ENCODE peak calls at places on chromosomes 11 and 22, in seven cellular contexts. One of them, this sample, is unnamed.

GRCh38 chr11:11391796-11392195 is 38.7 kb upstream of the CSNK2A3 start:
- DNase-seq in colonic mucosa: peak
- DNase-seq in fibroblast of the aortic adventitia: peak
- DNase-seq in Calu3: peak
- DNase-seq in activated T-cell treated with anti-CD3 and anti-CD28 coated beads, Interleukin-2, amount 50 U/mL, for 72 hours: no peak
- DNase-seq in KG1: no peak
- DNase-seq in effector CD4-positive, alpha-beta T cell: no peak
- DNase-seq in this sample: no peak

GRCh38 chr22:17300926-17301325 is 68.3 kb upstream of the CECR2 start:
- DNase-seq in Calu3: no peak
- DNase-seq in effector CD4-positive, alpha-beta T cell: no peak
- DNase-seq in activated T-cell treated with anti-CD3 and anti-CD28 coated beads, Interleukin-2, amount 50 U/mL, for 72 hours: no peak
- DNase-seq in fibroblast of the aortic adventitia: no peak
- DNase-seq in KG1: no peak
- DNase-seq in colonic mucosa: no peak
- DNase-seq in this sample: no peak

GRCh38 chr11:59106363-59107336 is at the start of gene FAM111B:
- DNase-seq in effector CD4-positive, alpha-beta T cell: peak
- DNase-seq in KG1: peak
- DNase-seq in fibroblast of the aortic adventitia: peak
- DNase-seq in colonic mucosa: peak
- DNase-seq in activated T-cell treated with anti-CD3 and anti-CD28 coated beads, Interleukin-2, amount 50 U/mL, for 72 hours: peak
- DNase-seq in Calu3: peak
- DNase-seq in this sample: peak

GRCh38 chr11:119759747-119760412 is 30.9 kb upstream of the NECTIN1 start:
- DNase-seq in colonic mucosa: no peak
- DNase-seq in Calu3: no peak
- DNase-seq in fibroblast of the aortic adventitia: no peak
- DNase-seq in KG1: no peak
- DNase-seq in effector CD4-positive, alpha-beta T cell: no peak
- DNase-seq in activated T-cell treated with anti-CD3 and anti-CD28 coated beads, Interleukin-2, amount 50 U/mL, for 72 hours: no peak
- DNase-seq in this sample: no peak

GRCh38 chr22:17827466-17827865 is 53.2 kb upstream of the BID start:
- DNase-seq in fibroblast of the aortic adventitia: no peak
- DNase-seq in activated T-cell treated with anti-CD3 and anti-CD28 coated beads, Interleukin-2, amount 50 U/mL, for 72 hours: no peak
- DNase-seq in KG1: no peak
- DNase-seq in colonic mucosa: no peak
- DNase-seq in Calu3: no peak
- DNase-seq in effector CD4-positive, alpha-beta T cell: no peak
- DNase-seq in this sample: no peak

GRCh38 chr11:1060885-1061616 is 13.6 kb upstream of the MUC2 start:
- DNase-seq in KG1: no peak
- DNase-seq in colonic mucosa: peak
- DNase-seq in fibroblast of the aortic adventitia: peak
- DNase-seq in effector CD4-positive, alpha-beta T cell: no peak
- DNase-seq in Calu3: peak
- DNase-seq in activated T-cell treated with anti-CD3 and anti-CD28 coated beads, Interleukin-2, amount 50 U/mL, for 72 hours: no peak
- DNase-seq in this sample: no peak

GRCh38 chr11:66823700-66824099 is 19.5 kb upstream of the RCE1 start:
- DNase-seq in Calu3: no peak
- DNase-seq in KG1: no peak
- DNase-seq in effector CD4-positive, alpha-beta T cell: no peak
- DNase-seq in colonic mucosa: no peak
- DNase-seq in fibroblast of the aortic adventitia: no peak
- DNase-seq in activated T-cell treated with anti-CD3 and anti-CD28 coated beads, Interleukin-2, amount 50 U/mL, for 72 hours: no peak
- DNase-seq in this sample: no peak

GRCh38 chr22:49724893-49725489 is 102.7 kb downstream of the BRD1 start:
- DNase-seq in fibroblast of the aortic adventitia: no peak
- DNase-seq in activated T-cell treated with anti-CD3 and anti-CD28 coated beads, Interleukin-2, amount 50 U/mL, for 72 hours: peak
- DNase-seq in KG1: peak
- DNase-seq in effector CD4-positive, alpha-beta T cell: peak
- DNase-seq in colonic mucosa: peak
- DNase-seq in Calu3: peak
- DNase-seq in this sample: peak

GRCh38 chr11:63532799-63533475 is 3.7 kb upstream of the PLAAT4 start:
- DNase-seq in activated T-cell treated with anti-CD3 and anti-CD28 coated beads, Interleukin-2, amount 50 U/mL, for 72 hours: no peak
- DNase-seq in KG1: no peak
- DNase-seq in fibroblast of the aortic adventitia: no peak
- DNase-seq in effector CD4-positive, alpha-beta T cell: no peak
- DNase-seq in colonic mucosa: no peak
- DNase-seq in Calu3: no peak
- DNase-seq in this sample: no peak

GRCh38 chr11:70477607-70478006 is 79.3 kb downstream of the CTTN start:
- DNase-seq in activated T-cell treated with anti-CD3 and anti-CD28 coated beads, Interleukin-2, amount 50 U/mL, for 72 hours: no peak
- DNase-seq in Calu3: no peak
- DNase-seq in fibroblast of the aortic adventitia: no peak
- DNase-seq in KG1: no peak
- DNase-seq in colonic mucosa: no peak
- DNase-seq in effector CD4-positive, alpha-beta T cell: no peak
- DNase-seq in this sample: no peak

GRCh38 chr11:77471520-77472234 is 2.2 kb downstream of the PAK1 start:
- DNase-seq in fibroblast of the aortic adventitia: no peak
- DNase-seq in KG1: peak
- DNase-seq in effector CD4-positive, alpha-beta T cell: no peak
- DNase-seq in Calu3: peak
- DNase-seq in colonic mucosa: peak
- DNase-seq in activated T-cell treated with anti-CD3 and anti-CD28 coated beads, Interleukin-2, amount 50 U/mL, for 72 hours: peak
- DNase-seq in this sample: no peak

GRCh38 chr11:36478700-36479329 is 31.3 kb downstream of the TRAF6 start:
- DNase-seq in effector CD4-positive, alpha-beta T cell: peak
- DNase-seq in activated T-cell treated with anti-CD3 and anti-CD28 coated beads, Interleukin-2, amount 50 U/mL, for 72 hours: peak
- DNase-seq in colonic mucosa: no peak
- DNase-seq in KG1: no peak
- DNase-seq in Calu3: peak
- DNase-seq in fibroblast of the aortic adventitia: peak
- DNase-seq in this sample: peak

GRCh38 chr11:60705895-60706294 is 6.5 kb downstream of the MS4A8 start:
- DNase-seq in activated T-cell treated with anti-CD3 and anti-CD28 coated beads, Interleukin-2, amount 50 U/mL, for 72 hours: no peak
- DNase-seq in effector CD4-positive, alpha-beta T cell: no peak
- DNase-seq in KG1: no peak
- DNase-seq in colonic mucosa: no peak
- DNase-seq in fibroblast of the aortic adventitia: no peak
- DNase-seq in Calu3: no peak
- DNase-seq in this sample: no peak

GRCh38 chr11:131998020-131998419 is 627.6 kb downstream of the NTM start:
- DNase-seq in KG1: no peak
- DNase-seq in fibroblast of the aortic adventitia: no peak
- DNase-seq in activated T-cell treated with anti-CD3 and anti-CD28 coated beads, Interleukin-2, amount 50 U/mL, for 72 hours: no peak
- DNase-seq in effector CD4-positive, alpha-beta T cell: no peak
- DNase-seq in colonic mucosa: peak
- DNase-seq in Calu3: no peak
- DNase-seq in this sample: no peak

GRCh38 chr11:134521001-134521400 is 109.0 kb upstream of the B3GAT1 start:
- DNase-seq in Calu3: no peak
- DNase-seq in activated T-cell treated with anti-CD3 and anti-CD28 coated beads, Interleukin-2, amount 50 U/mL, for 72 hours: no peak
- DNase-seq in KG1: no peak
- DNase-seq in colonic mucosa: no peak
- DNase-seq in fibroblast of the aortic adventitia: no peak
- DNase-seq in effector CD4-positive, alpha-beta T cell: no peak
- DNase-seq in this sample: no peak